ENCODE peak calls at places on chromosomes 4 and X, in nine cellular contexts. U is CD4-positive, alpha-beta T cell; L is sciatic nerve; O is stimulated activated CD4-positive, alpha-beta T cell treated with anti-CD3 and anti-CD28 coated beads, Interleukin-1b, Interleukin-23, amount 100 ng/mL, for 1 hour; D is fibroblast of gingiva; G is AG08395; R is GM19239; A is germinal center; H is ecto neural progenitor cell. V is an unnamed sample.

GRCh38 chrX:68685722-68686683 is 38.5 kb downstream of the STARD8 start:
- DNase-seq in U (no peak), L (no peak), O (no peak), D (peak; percentile 4), G (peak; percentile 25), R (no peak), A (peak; percentile 6), H (peak; percentile 60), V (no peak)

GRCh38 chr4:112083587-112084347 is 61.5 kb upstream of the FAM241A start:
- DNase-seq in U (no peak), L (no peak), O (no peak), D (no peak), G (no peak), R (no peak), A (no peak), H (no peak), V (no peak)

GRCh38 chr4:8393593-8394038 is 46.9 kb downstream of the ACOX3 start:
- DNase-seq in U (no peak), L (no peak), O (no peak), D (peak; percentile 96), G (peak; percentile 97), R (no peak), A (no peak), H (peak; percentile 66), V (no peak)

GRCh38 chrX:124335598-124335997 is 3.1 kb downstream of the TEX13D start:
- DNase-seq in U (no peak), L (no peak), O (no peak), D (no peak), G (no peak), R (no peak), A (no peak), H (no peak), V (no peak)

GRCh38 chr4:142248946-142249345 is 597.2 kb downstream of the INPP4B start:
- DNase-seq in U (no peak), L (no peak), O (no peak), D (peak; percentile 60), G (peak; percentile 60), R (no peak), A (no peak), H (no peak), V (no peak)

GRCh38 chr4:168550071-168550766 is 53.4 kb downstream of the PALLD start:
- DNase-seq in U (no peak), L (no peak), O (no peak), D (peak; percentile 14), G (peak; percentile 38), R (no peak), A (no peak), H (no peak), V (no peak)

GRCh38 chr4:97016186-97016945 is 1126.9 kb downstream of the STPG2 start:
- DNase-seq in U (no peak), L (no peak), O (no peak), D (no peak), G (no peak), R (no peak), A (no peak), H (no peak), V (no peak)

GRCh38 chr4:146224331-146224966 is 10.1 kb downstream of the REELD1 start:
- DNase-seq in U (no peak), L (no peak), O (no peak), D (no peak), G (no peak), R (no peak), A (no peak), H (peak; percentile 30), V (no peak)

GRCh38 chrX:21821875-21822274 is 17.5 kb upstream of the MBTPS2 start:
- DNase-seq in U (no peak), L (no peak), O (no peak), D (no peak), G (no peak), R (no peak), A (no peak), H (no peak), V (no peak)

GRCh38 chr4:164952551-164952950 is 24.9 kb downstream of the TRIM61 start:
- DNase-seq in U (no peak), L (no peak), O (no peak), D (no peak), G (no peak), R (no peak), A (no peak), H (no peak), V (no peak)

GRCh38 chr4:90064196-90064595 is 63.0 kb upstream of the CCSER1 start:
- DNase-seq in U (no peak), L (no peak), O (no peak), D (no peak), G (no peak), R (no peak), A (no peak), H (no peak), V (no peak)

GRCh38 chrX:81957900-81958545 is 756.1 kb downstream of the SH3BGRL start:
- DNase-seq in U (no peak), L (no peak), O (no peak), D (peak; percentile 0), G (peak; percentile 5), R (no peak), A (no peak), H (no peak), V (no peak)

GRCh38 chrX:154547245-154548027 is at the start of gene IKBKG:
- DNase-seq in U (peak; percentile 78), L (peak; percentile 93), O (peak; percentile 70), D (peak; percentile 90), G (peak; percentile 90), R (peak; percentile 74), A (peak; percentile 90), H (peak; percentile 90), V (peak; percentile 76)